ENCODE peak calls at places on chromosomes 7 and 10, in nine cellular contexts. O is NCI-H1436; R is lower lobe of right lung; K is mesenchymal stem cell; W is WTC11; D is Daoy; G is stimulated activated CD8-positive, alpha-beta memory T cell treated with anti-CD3 and anti-CD28 coated beads, Interleukin-7, amount 100 ng/mL, for 4 hours; P is NCI-H1105; C is EL. J is an unnamed sample.

GRCh38 chr7:158072889-158073730 is 514.5 kb downstream of the PTPRN2 start:
- DNase-seq in O (no peak), R (no peak), K (no peak), W (no peak), D (no peak), G (no peak), P (no peak), C (no peak), J (no peak)

GRCh38 chr10:17348111-17349008 is 106.0 kb downstream of the ST8SIA6 start:
- DNase-seq in O (no peak), R (no peak), K (no peak), W (no peak), D (peak), G (no peak), P (peak), C (peak), J (no peak)

GRCh38 chr10:70589762-70590662 is 12.5 kb downstream of the PRF1 start:
- DNase-seq in O (no peak), R (no peak), K (peak), W (no peak), D (no peak), G (no peak), P (no peak), C (peak), J (no peak)

GRCh38 chr7:33923440-33924229 is 18.3 kb downstream of the BMPER start:
- DNase-seq in O (no peak), R (no peak), K (no peak), W (no peak), D (no peak), G (no peak), P (no peak), C (no peak), J (no peak)

GRCh38 chr7:2106920-2107319 is 125.8 kb downstream of the MAD1L1 start:
- DNase-seq in O (no peak), R (no peak), K (no peak), W (no peak), D (peak), G (no peak), P (no peak), C (peak), J (no peak)

GRCh38 chr10:86969421-86970041 is 1.2 kb downstream of the ADIRF start:
- DNase-seq in O (no peak), R (no peak), K (peak), W (peak), D (peak), G (no peak), P (no peak), C (peak), J (no peak)

GRCh38 chr10:79241990-79242619 is 105.2 kb upstream of the PPIF start:
- DNase-seq in O (no peak), R (peak), K (peak), W (peak), D (peak), G (peak), P (no peak), C (peak), J (no peak)

GRCh38 chr10:99432881-99433280 is 2.5 kb upstream of the GOT1 start:
- DNase-seq in O (no peak), R (no peak), K (no peak), W (no peak), D (no peak), G (no peak), P (no peak), C (no peak), J (no peak)

GRCh38 chr7:108211382-108212201 is 81.4 kb upstream of the LAMB4 start:
- DNase-seq in O (no peak), R (no peak), K (peak), W (peak), D (peak), G (no peak), P (peak), C (peak), J (no peak)

GRCh38 chr10:42930516-42931205 is 146.2 kb upstream of the RET start:
- DNase-seq in O (no peak), R (no peak), K (no peak), W (no peak), D (no peak), G (no peak), P (no peak), C (no peak), J (no peak)

GRCh38 chr10:92506336-92506735 is 67.6 kb downstream of the IDE start:
- DNase-seq in O (no peak), R (no peak), K (no peak), W (no peak), D (no peak), G (no peak), P (no peak), C (no peak), J (no peak)

GRCh38 chr7:7920481-7920880 is 48.1 kb upstream of the GLCCI1 start:
- DNase-seq in O (no peak), R (no peak), K (no peak), W (no peak), D (no peak), G (no peak), P (no peak), C (no peak), J (no peak)

GRCh38 chr10:113767222-113767621 is 15.7 kb downstream of the PLEKHS1 start:
- DNase-seq in O (no peak), R (no peak), K (no peak), W (no peak), D (no peak), G (no peak), P (no peak), C (no peak), J (no peak)

GRCh38 chr7:11155883-11156282 is 182.2 kb downstream of the PHF14 start:
- DNase-seq in O (no peak), R (no peak), K (no peak), W (no peak), D (no peak), G (no peak), P (no peak), C (no peak), J (no peak)

GRCh38 chr7:159136013-159136412 is 8.7 kb downstream of the VIPR2 start:
- DNase-seq in O (no peak), R (no peak), K (no peak), W (no peak), D (no peak), G (no peak), P (no peak), C (no peak), J (no peak)

GRCh38 chr7:156665101-156665500 is 24.5 kb downstream of the RNF32 start:
- DNase-seq in O (no peak), R (no peak), K (no peak), W (no peak), D (no peak), G (no peak), P (no peak), C (no peak), J (no peak)

GRCh38 chr10:50554995-50555568 is 68.7 kb downstream of the SGMS1 start:
- DNase-seq in O (no peak), R (no peak), K (no peak), W (peak), D (no peak), G (no peak), P (no peak), C (no peak), J (no peak)

GRCh38 chr7:69373171-69374035 is 224.9 kb upstream of the AUTS2 start:
- DNase-seq in O (no peak), R (no peak), K (peak), W (no peak), D (peak), G (no peak), P (no peak), C (no peak), J (no peak)

GRCh38 chr7:787332-788240 is 44.7 kb upstream of the SUN1 start:
- DNase-seq in O (no peak), R (no peak), K (no peak), W (peak), D (no peak), G (no peak), P (no peak), C (no peak), J (no peak)

GRCh38 chr10:113648478-113648877 is 15.4 kb downstream of the NRAP start:
- DNase-seq in O (no peak), R (no peak), K (no peak), W (no peak), D (no peak), G (no peak), P (no peak), C (peak), J (no peak)

GRCh38 chr10:17989908-17990767 is 38.4 kb downstream of the SLC39A12 start:
- DNase-seq in O (no peak), R (no peak), K (peak), W (no peak), D (peak), G (no peak), P (no peak), C (peak), J (no peak)

GRCh38 chr10:7258948-7259523 is 151.8 kb downstream of the SFMBT2 start:
- DNase-seq in O (no peak), R (no peak), K (peak), W (no peak), D (peak), G (peak), P (no peak), C (no peak), J (no peak)

GRCh38 chr7:123769371-123769770 is 20.6 kb upstream of the WASL start:
- DNase-seq in O (no peak), R (no peak), K (no peak), W (no peak), D (peak), G (no peak), P (no peak), C (peak), J (no peak)

GRCh38 chr10:132961-133898 is 2.0 kb upstream of the ZMYND11 start:
- DNase-seq in O (no peak), R (no peak), K (peak), W (no peak), D (peak), G (no peak), P (no peak), C (peak), J (no peak)

GRCh38 chr10:44955408-44956070 is 4.1 kb upstream of the RASSF4 start:
- DNase-seq in O (no peak), R (no peak), K (no peak), W (no peak), D (no peak), G (no peak), P (no peak), C (no peak), J (no peak)

J was measured in NCI-H2227 treated with DMSO at 0.1 percent for 48 hours.